ENCODE peak calls at places on chromosomes 6 and 20, in seven cellular contexts. W, L, D, Y, V, Z and H are unnamed samples.

GRCh38 chr20:63080411-63080810 is 73.6 kb upstream of the BHLHE23 start:
- DNase-seq in W (no peak), L (no peak), D (no peak), Y (no peak), V (no peak), Z (no peak), H (no peak)

GRCh38 chr20:57435498-57436222 is 44.5 kb downstream of the RBM38 start:
- DNase-seq in W (no peak), L (no peak), D (no peak), Y (no peak), V (peak; percentile 66), Z (no peak), H (no peak)

GRCh38 chr6:111781055-111781708 is 92.1 kb downstream of the FYN start:
- DNase-seq in W (peak; percentile 41), L (no peak), D (no peak), Y (peak; percentile 35), V (no peak), Z (no peak), H (no peak)

GRCh38 chr6:166351715-166352285 is 9.5 kb upstream of the SFT2D1 start:
- DNase-seq in W (no peak), L (no peak), D (no peak), Y (peak; percentile 18), V (no peak), Z (no peak), H (no peak)

GRCh38 chr6:26122402-26122792 is 35.2 kb downstream of the HFE start:
- DNase-seq in W (no peak), L (no peak), D (peak; percentile 71), Y (no peak), V (no peak), Z (peak; percentile 25), H (no peak)

GRCh38 chr6:166569206-166569605 is 17.3 kb downstream of the RAMACL start:
- DNase-seq in W (no peak), L (no peak), D (no peak), Y (no peak), V (no peak), Z (no peak), H (no peak)

GRCh38 chr20:45323731-45324130 is 15.6 kb upstream of the MATN4 start:
- DNase-seq in W (no peak), L (no peak), D (no peak), Y (peak; percentile 17), V (no peak), Z (no peak), H (no peak)

GRCh38 chr6:11752350-11752749 is 26.3 kb downstream of the ADTRP start:
- DNase-seq in W (no peak), L (no peak), D (no peak), Y (no peak), V (no peak), Z (no peak), H (no peak)

GRCh38 chr20:35511814-35512420 is 17.5 kb downstream of the C20orf173 start:
- DNase-seq in W (peak; percentile 49), L (no peak), D (peak; percentile 42), Y (peak; percentile 57), V (no peak), Z (no peak), H (no peak)

GRCh38 chr6:96787846-96788580 is 49.3 kb downstream of the GPR63 start:
- DNase-seq in W (no peak), L (no peak), D (no peak), Y (no peak), V (no peak), Z (no peak), H (no peak)

GRCh38 chr6:107655245-107655644 is 165.3 kb downstream of the SOBP start:
- DNase-seq in W (no peak), L (no peak), D (peak; percentile 52), Y (no peak), V (no peak), Z (peak; percentile 38), H (no peak)

GRCh38 chr6:24600903-24601302 is 45.1 kb downstream of the KIAA0319 start:
- DNase-seq in W (no peak), L (no peak), D (no peak), Y (no peak), V (no peak), Z (no peak), H (no peak)

GRCh38 chr6:137202078-137202477 is 17.1 kb downstream of the IFNGR1 start:
- DNase-seq in W (no peak), L (no peak), D (no peak), Y (peak; percentile 16), V (no peak), Z (no peak), H (no peak)

GRCh38 chr6:6474170-6474920 is 114.2 kb upstream of the LY86 start:
- DNase-seq in W (no peak), L (no peak), D (peak; percentile 33), Y (no peak), V (no peak), Z (no peak), H (no peak)

GRCh38 chr6:7034055-7034454 is 73.7 kb upstream of the RREB1 start:
- DNase-seq in W (no peak), L (no peak), D (no peak), Y (no peak), V (no peak), Z (no peak), H (no peak)

GRCh38 chr6:145082359-145082758 is 653.0 kb downstream of the EPM2A start:
- DNase-seq in W (no peak), L (no peak), D (no peak), Y (no peak), V (no peak), Z (no peak), H (no peak)

GRCh38 chr6:112027942-112028674 is 25.8 kb upstream of the CCN6 start:
- DNase-seq in W (peak; percentile 16), L (no peak), D (no peak), Y (peak; percentile 77), V (no peak), Z (no peak), H (peak; percentile 22)

GRCh38 chr6:131125431-131125830 is 9.8 kb upstream of the AKAP7 start:
- DNase-seq in W (no peak), L (no peak), D (no peak), Y (peak; percentile 46), V (no peak), Z (no peak), H (no peak)

GRCh38 chr20:14972256-14972655 is 634.8 kb upstream of the FLRT3 start:
- DNase-seq in W (no peak), L (no peak), D (no peak), Y (no peak), V (no peak), Z (no peak), H (no peak)

GRCh38 chr6:131636880-131637792 is at the start of gene ENPP3:
- DNase-seq in W (no peak), L (no peak), D (no peak), Y (no peak), V (no peak), Z (no peak), H (no peak)

GRCh38 chr6:8953310-8953709 is 518.0 kb upstream of the SLC35B3 start:
- DNase-seq in W (no peak), L (no peak), D (no peak), Y (no peak), V (no peak), Z (no peak), H (no peak)

GRCh38 chr6:129586815-129587214 is 123.2 kb downstream of the ARHGAP18 start:
- DNase-seq in W (no peak), L (no peak), D (no peak), Y (no peak), V (no peak), Z (no peak), H (no peak)

GRCh38 chr6:17169291-17169690 is 67.4 kb downstream of the STMND1 start:
- DNase-seq in W (peak; percentile 6), L (no peak), D (no peak), Y (peak; percentile 85), V (no peak), Z (no peak), H (no peak)

GRCh38 chr6:115120394-115120793 is 777.6 kb upstream of the HS3ST5 start:
- DNase-seq in W (no peak), L (no peak), D (peak; percentile 85), Y (no peak), V (no peak), Z (no peak), H (no peak)

GRCh38 chr6:85078071-85078470 is 313.7 kb upstream of the TBX18 start:
- DNase-seq in W (peak; percentile 82), L (peak; percentile 89), D (no peak), Y (peak; percentile 82), V (no peak), Z (no peak), H (no peak)

GRCh38 chr6:82370788-82371187 is 7.2 kb downstream of the TPBG start:
- DNase-seq in W (no peak), L (no peak), D (no peak), Y (no peak), V (no peak), Z (no peak), H (no peak)

GRCh38 chr6:85008311-85009015 is 244.1 kb upstream of the TBX18 start:
- DNase-seq in W (peak; percentile 18), L (no peak), D (no peak), Y (peak; percentile 13), V (no peak), Z (no peak), H (no peak)